ENCODE peak calls at places on chromosomes 3 and 15, in six cellular contexts. One of them, this sample, is unnamed.

GRCh38 chr3:22988566-22988965 is 214.6 kb upstream of the UBE2E2 start:
- DNase-seq in prostate gland: no peak
- DNase-seq in GM23338: no peak
- DNase-seq in pancreas: no peak
- DNase-seq in fibroblast of pulmonary artery: no peak
- DNase-seq in RWPE1: no peak
- DNase-seq in this sample: no peak

GRCh38 chr3:186779204-186779603 is 4.2 kb upstream of the EIF4A2 start:
- DNase-seq in RWPE1: no peak
- DNase-seq in GM23338: no peak
- DNase-seq in fibroblast of pulmonary artery: no peak
- DNase-seq in prostate gland: no peak
- DNase-seq in pancreas: no peak
- DNase-seq in this sample: no peak

GRCh38 chr3:30578479-30578878 is 27.9 kb upstream of the TGFBR2 start:
- DNase-seq in pancreas: peak; percentile 50
- DNase-seq in prostate gland: no peak
- DNase-seq in RWPE1: peak; percentile 5
- DNase-seq in GM23338: no peak
- DNase-seq in fibroblast of pulmonary artery: peak; percentile 86
- DNase-seq in this sample: peak; percentile 50

GRCh38 chr3:43286886-43287301 is 554 bp downstream of the SNRK start:
- DNase-seq in fibroblast of pulmonary artery: no peak
- DNase-seq in GM23338: peak; percentile 43
- DNase-seq in prostate gland: no peak
- DNase-seq in RWPE1: peak; percentile 23
- DNase-seq in pancreas: no peak
- DNase-seq in this sample: no peak

GRCh38 chr3:169232863-169233262 is 430.6 kb downstream of the MECOM start:
- DNase-seq in fibroblast of pulmonary artery: peak; percentile 81
- DNase-seq in RWPE1: no peak
- DNase-seq in pancreas: no peak
- DNase-seq in GM23338: no peak
- DNase-seq in prostate gland: no peak
- DNase-seq in this sample: no peak

GRCh38 chr3:197406266-197406665 is 107.9 kb upstream of the DLG1 start:
- DNase-seq in RWPE1: no peak
- DNase-seq in fibroblast of pulmonary artery: peak; percentile 70
- DNase-seq in prostate gland: no peak
- DNase-seq in GM23338: no peak
- DNase-seq in pancreas: no peak
- DNase-seq in this sample: no peak

GRCh38 chr15:98769867-98770266 is 121.5 kb downstream of the IGF1R start:
- DNase-seq in fibroblast of pulmonary artery: no peak
- DNase-seq in GM23338: no peak
- DNase-seq in prostate gland: no peak
- DNase-seq in pancreas: no peak
- DNase-seq in RWPE1: no peak
- DNase-seq in this sample: no peak

GRCh38 chr15:67852433-67852832 is 12.6 kb upstream of the RNU6-1 start:
- DNase-seq in RWPE1: no peak
- DNase-seq in GM23338: no peak
- DNase-seq in pancreas: peak; percentile 3
- DNase-seq in fibroblast of pulmonary artery: no peak
- DNase-seq in prostate gland: no peak
- DNase-seq in this sample: no peak

GRCh38 chr15:79919090-79919748 is 22.4 kb upstream of the MTHFS start:
- DNase-seq in GM23338: no peak
- DNase-seq in prostate gland: no peak
- DNase-seq in pancreas: no peak
- DNase-seq in RWPE1: no peak
- DNase-seq in fibroblast of pulmonary artery: no peak
- DNase-seq in this sample: no peak

GRCh38 chr3:101936419-101937331 is 87.4 kb downstream of the NFKBIZ start:
- DNase-seq in RWPE1: peak; percentile 76
- DNase-seq in fibroblast of pulmonary artery: peak; percentile 89
- DNase-seq in pancreas: no peak
- DNase-seq in GM23338: no peak
- DNase-seq in prostate gland: no peak
- DNase-seq in this sample: peak; percentile 68

GRCh38 chr3:159669024-159669476 is 319.6 kb upstream of the IL12A start:
- DNase-seq in GM23338: no peak
- DNase-seq in pancreas: no peak
- DNase-seq in fibroblast of pulmonary artery: peak; percentile 80
- DNase-seq in RWPE1: no peak
- DNase-seq in prostate gland: no peak
- DNase-seq in this sample: no peak

GRCh38 chr3:64445318-64446300 is 220.3 kb upstream of the PRICKLE2 start:
- DNase-seq in GM23338: peak; percentile 89
- DNase-seq in fibroblast of pulmonary artery: peak; percentile 36
- DNase-seq in pancreas: peak; percentile 69
- DNase-seq in RWPE1: peak; percentile 20
- DNase-seq in prostate gland: no peak
- DNase-seq in this sample: no peak

GRCh38 chr3:129560269-129560787 is 17.4 kb downstream of the H1-8 start:
- DNase-seq in GM23338: no peak
- DNase-seq in RWPE1: no peak
- DNase-seq in pancreas: no peak
- DNase-seq in prostate gland: no peak
- DNase-seq in fibroblast of pulmonary artery: peak; percentile 65
- DNase-seq in this sample: peak; percentile 32

GRCh38 chr3:160577551-160578195 is 12.3 kb upstream of the KPNA4 start:
- DNase-seq in RWPE1: peak; percentile 4
- DNase-seq in prostate gland: no peak
- DNase-seq in pancreas: no peak
- DNase-seq in fibroblast of pulmonary artery: peak; percentile 34
- DNase-seq in GM23338: peak; percentile 37
- DNase-seq in this sample: no peak

GRCh38 chr3:166291510-166291909 is 454.3 kb upstream of the BCHE start:
- DNase-seq in fibroblast of pulmonary artery: no peak
- DNase-seq in prostate gland: no peak
- DNase-seq in RWPE1: no peak
- DNase-seq in GM23338: peak; percentile 73
- DNase-seq in pancreas: no peak
- DNase-seq in this sample: no peak

GRCh38 chr3:69441028-69441427 is 55.1 kb upstream of the FRMD4B start:
- DNase-seq in RWPE1: no peak
- DNase-seq in GM23338: no peak
- DNase-seq in pancreas: no peak
- DNase-seq in prostate gland: no peak
- DNase-seq in fibroblast of pulmonary artery: no peak
- DNase-seq in this sample: no peak

GRCh38 chr3:192887701-192888100 is 30.0 kb downstream of the MB21D2 start:
- DNase-seq in RWPE1: no peak
- DNase-seq in fibroblast of pulmonary artery: no peak
- DNase-seq in pancreas: no peak
- DNase-seq in prostate gland: no peak
- DNase-seq in GM23338: peak; percentile 59
- DNase-seq in this sample: no peak

GRCh38 chr15:98347001-98347400 is 301.3 kb upstream of the IGF1R start:
- DNase-seq in GM23338: no peak
- DNase-seq in fibroblast of pulmonary artery: no peak
- DNase-seq in RWPE1: no peak
- DNase-seq in prostate gland: no peak
- DNase-seq in pancreas: no peak
- DNase-seq in this sample: no peak

GRCh38 chr3:134838599-134838998 is 43.5 kb downstream of the EPHB1 start:
- DNase-seq in fibroblast of pulmonary artery: no peak
- DNase-seq in GM23338: peak; percentile 49
- DNase-seq in prostate gland: no peak
- DNase-seq in RWPE1: no peak
- DNase-seq in pancreas: no peak
- DNase-seq in this sample: no peak

GRCh38 chr15:91385301-91385700 is 285.2 kb downstream of the SV2B start:
- DNase-seq in fibroblast of pulmonary artery: peak; percentile 28
- DNase-seq in prostate gland: no peak
- DNase-seq in RWPE1: peak; percentile 67
- DNase-seq in GM23338: no peak
- DNase-seq in pancreas: no peak
- DNase-seq in this sample: no peak
- TF ChIP-seq CTCF in fibroblast of pulmonary artery: no peak
- TF ChIP-seq CTCF in prostate gland: no peak
- TF ChIP-seq CTCF in RWPE1: no peak
- TF ChIP-seq CTCF in GM23338: no peak
- TF ChIP-seq CTCF in pancreas: no peak
- TF ChIP-seq CTCF in this sample: no peak

GRCh38 chr15:28935316-28935715 is 49.5 kb downstream of the APBA2 start:
- DNase-seq in pancreas: no peak
- DNase-seq in prostate gland: no peak
- DNase-seq in RWPE1: no peak
- DNase-seq in GM23338: peak; percentile 85
- DNase-seq in fibroblast of pulmonary artery: peak; percentile 11
- DNase-seq in this sample: no peak
- TF ChIP-seq CTCF in pancreas: no peak
- TF ChIP-seq CTCF in prostate gland: no peak
- TF ChIP-seq CTCF in RWPE1: no peak
- TF ChIP-seq CTCF in GM23338: peak; percentile 86
- TF ChIP-seq CTCF in fibroblast of pulmonary artery: peak; percentile 36
- TF ChIP-seq CTCF in this sample: no peak

DNA sequence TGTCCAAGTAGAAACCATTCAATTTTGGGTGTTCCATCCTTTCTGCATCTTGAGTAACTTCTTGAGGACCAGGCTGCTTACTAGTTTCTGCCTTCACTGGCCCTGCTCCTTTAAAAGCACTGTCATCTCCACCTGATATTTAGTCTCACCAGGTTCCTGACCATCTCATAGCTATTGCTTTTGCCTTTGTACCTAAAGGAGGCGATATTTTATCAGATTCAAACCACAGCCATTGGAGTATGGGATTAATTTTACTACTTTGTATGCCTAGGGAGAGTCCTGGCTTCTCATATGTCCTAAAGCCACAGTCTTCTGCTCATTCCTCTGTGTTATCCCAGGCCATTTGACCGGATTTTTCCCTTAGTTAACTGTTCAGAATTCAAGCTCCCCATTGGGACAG is 51.8 kb upstream of the RFX7 start:
- DNase-seq in RWPE1: no peak
- DNase-seq in fibroblast of pulmonary artery: no peak
- DNase-seq in pancreas: no peak
- DNase-seq in prostate gland: no peak
- DNase-seq in GM23338: peak; percentile 25
- DNase-seq in this sample: no peak
- TF ChIP-seq CTCF in RWPE1: no peak
- TF ChIP-seq CTCF in fibroblast of pulmonary artery: no peak
- TF ChIP-seq CTCF in pancreas: no peak
- TF ChIP-seq CTCF in prostate gland: no peak
- TF ChIP-seq CTCF in GM23338: peak; percentile 56
- TF ChIP-seq CTCF in this sample: no peak

DNA sequence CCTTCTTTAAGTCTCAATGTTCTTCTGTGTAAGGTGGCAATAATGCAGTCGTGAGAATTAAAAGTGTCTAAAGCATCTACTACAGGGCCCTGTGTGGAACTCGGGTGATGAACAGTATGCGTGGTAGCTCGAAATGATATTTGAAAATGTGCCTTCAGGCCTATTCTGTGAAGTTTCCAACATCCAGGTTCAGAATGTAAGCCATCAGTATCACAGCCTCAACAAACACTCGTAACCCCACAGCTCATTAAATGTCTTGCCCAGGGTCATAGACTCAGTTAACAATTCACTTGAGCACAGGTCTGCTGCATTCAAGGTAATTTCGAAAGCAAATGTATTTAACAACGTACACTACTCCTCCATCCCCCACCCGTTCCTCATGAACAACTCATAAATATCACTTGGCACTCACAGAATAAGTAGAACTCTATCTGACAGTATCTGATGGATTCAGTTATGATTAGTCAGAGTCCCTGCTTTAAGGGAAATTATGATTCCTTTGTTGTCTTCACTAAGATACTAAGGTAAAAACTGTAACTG is 642.4 kb downstream of the TBL1XR1 start:
- DNase-seq in pancreas: no peak
- DNase-seq in prostate gland: no peak
- DNase-seq in fibroblast of pulmonary artery: no peak
- DNase-seq in RWPE1: no peak
- DNase-seq in GM23338: no peak
- DNase-seq in this sample: no peak
- TF ChIP-seq CTCF in pancreas: no peak
- TF ChIP-seq CTCF in prostate gland: no peak
- TF ChIP-seq CTCF in fibroblast of pulmonary artery: no peak
- TF ChIP-seq CTCF in RWPE1: no peak
- TF ChIP-seq CTCF in GM23338: no peak
- TF ChIP-seq CTCF in this sample: no peak